ENCODE peak calls at places on chromosomes 7 and 10, in eight cellular contexts. C, U, S, M, Z, P, I and V are unnamed samples.

GRCh38 chr10:1624240-1624639 is 113.1 kb downstream of the ADARB2 start:
- DNase-seq in C (no peak), U (no peak), S (no peak), M (no peak), Z (no peak), P (no peak), I (no peak), V (no peak)

GRCh38 chr10:33189373-33189772 is 145.1 kb downstream of the NRP1 start:
- DNase-seq in C (no peak), U (no peak), S (no peak), M (no peak), Z (no peak), P (no peak), I (no peak), V (no peak)

GRCh38 chr7:24756989-24757798 is at the start of gene GSDME:
- DNase-seq in C (peak; percentile 54), U (no peak), S (peak; percentile 9), M (peak; percentile 31), Z (peak; percentile 90), P (no peak), I (peak; percentile 81), V (peak; percentile 48)

GRCh38 chr7:100826546-100827329 is 585 bp downstream of the EPHB4 start:
- DNase-seq in C (no peak), U (no peak), S (no peak), M (no peak), Z (no peak), P (no peak), I (no peak), V (peak; percentile 49)

GRCh38 chr7:16626388-16626787 is 19.2 kb downstream of the ANKMY2 start:
- DNase-seq in C (no peak), U (no peak), S (no peak), M (no peak), Z (no peak), P (no peak), I (no peak), V (no peak)

GRCh38 chr7:14738086-14738485 is 164.5 kb downstream of the DGKB start:
- DNase-seq in C (no peak), U (no peak), S (no peak), M (no peak), Z (no peak), P (no peak), I (no peak), V (no peak)

GRCh38 chr10:15370741-15371701 is at the start of gene FAM171A1:
- DNase-seq in C (peak; percentile 64), U (no peak), S (peak; percentile 55), M (peak; percentile 65), Z (peak; percentile 89), P (peak; percentile 43), I (peak; percentile 75), V (peak; percentile 60)

GRCh38 chr10:91875156-91875555 is 34.1 kb downstream of the FGFBP3 start:
- DNase-seq in C (no peak), U (no peak), S (no peak), M (no peak), Z (no peak), P (no peak), I (no peak), V (no peak)

GRCh38 chr7:129713544-129713943 is 102.0 kb downstream of the NRF1 start:
- DNase-seq in C (no peak), U (no peak), S (no peak), M (no peak), Z (no peak), P (no peak), I (no peak), V (no peak)

GRCh38 chr7:35526645-35527044 is 168.3 kb downstream of the HERPUD2 start:
- DNase-seq in C (no peak), U (no peak), S (no peak), M (no peak), Z (no peak), P (no peak), I (no peak), V (no peak)

GRCh38 chr10:23472181-23472580 is 33.3 kb downstream of the OTUD1 start:
- DNase-seq in C (no peak), U (no peak), S (no peak), M (no peak), Z (no peak), P (no peak), I (no peak), V (no peak)

GRCh38 chr7:91079491-91079890 is 184.7 kb upstream of the FZD1 start:
- DNase-seq in C (no peak), U (no peak), S (no peak), M (no peak), Z (no peak), P (no peak), I (no peak), V (no peak)